ENCODE peak calls at places on chromosomes 11 and 22, in nine cellular contexts. One of them, this sample, is unnamed.

GRCh38 chr11:14015711-14016110 is 53.2 kb downstream of the SPON1 start:
- DNase-seq in CD4-positive, alpha-beta memory T cell: no peak
- DNase-seq in pancreas: peak; percentile 29
- DNase-seq in sciatic nerve: no peak
- DNase-seq in HFFc6: no peak
- DNase-seq in amygdala: no peak
- DNase-seq in neural crest cell: no peak
- DNase-seq in substantia nigra: no peak
- DNase-seq in activated naive CD4-positive, alpha-beta T cell: no peak
- DNase-seq in this sample: no peak

GRCh38 chr22:32233091-32233490 is 22.1 kb downstream of the SLC5A4 start:
- DNase-seq in CD4-positive, alpha-beta memory T cell: no peak
- DNase-seq in pancreas: no peak
- DNase-seq in sciatic nerve: no peak
- DNase-seq in HFFc6: no peak
- DNase-seq in amygdala: no peak
- DNase-seq in neural crest cell: no peak
- DNase-seq in substantia nigra: no peak
- DNase-seq in activated naive CD4-positive, alpha-beta T cell: no peak
- DNase-seq in this sample: no peak

GRCh38 chr11:117187007-117187406 is 8.5 kb downstream of the SIDT2 start:
- DNase-seq in CD4-positive, alpha-beta memory T cell: no peak
- DNase-seq in pancreas: peak; percentile 10
- DNase-seq in sciatic nerve: peak; percentile 47
- DNase-seq in HFFc6: no peak
- DNase-seq in amygdala: no peak
- DNase-seq in neural crest cell: no peak
- DNase-seq in substantia nigra: no peak
- DNase-seq in activated naive CD4-positive, alpha-beta T cell: no peak
- DNase-seq in this sample: peak; percentile 9

GRCh38 chr11:18115360-18116127 is 9.7 kb upstream of the SAAL1 start:
- DNase-seq in CD4-positive, alpha-beta memory T cell: peak; percentile 60
- DNase-seq in pancreas: peak; percentile 69
- DNase-seq in sciatic nerve: peak; percentile 68
- DNase-seq in HFFc6: peak; percentile 47
- DNase-seq in amygdala: peak; percentile 1
- DNase-seq in neural crest cell: peak; percentile 64
- DNase-seq in substantia nigra: peak; percentile 48
- DNase-seq in activated naive CD4-positive, alpha-beta T cell: peak; percentile 39
- DNase-seq in this sample: peak; percentile 31

GRCh38 chr11:68010058-68011041 is at the start of gene ALDH3B1:
- DNase-seq in CD4-positive, alpha-beta memory T cell: no peak
- DNase-seq in pancreas: peak; percentile 88
- DNase-seq in sciatic nerve: peak; percentile 94
- DNase-seq in HFFc6: peak; percentile 85
- DNase-seq in amygdala: peak; percentile 68
- DNase-seq in neural crest cell: no peak
- DNase-seq in substantia nigra: peak; percentile 83
- DNase-seq in activated naive CD4-positive, alpha-beta T cell: no peak
- DNase-seq in this sample: peak; percentile 84

GRCh38 chr11:60957188-60957587 is 5.2 kb upstream of the SLC15A3 start:
- DNase-seq in CD4-positive, alpha-beta memory T cell: no peak
- DNase-seq in pancreas: no peak
- DNase-seq in sciatic nerve: no peak
- DNase-seq in HFFc6: peak; percentile 28
- DNase-seq in amygdala: no peak
- DNase-seq in neural crest cell: no peak
- DNase-seq in substantia nigra: no peak
- DNase-seq in activated naive CD4-positive, alpha-beta T cell: no peak
- DNase-seq in this sample: no peak

GRCh38 chr11:17298302-17298701 is 21.8 kb downstream of the NUCB2 start:
- DNase-seq in CD4-positive, alpha-beta memory T cell: no peak
- DNase-seq in pancreas: no peak
- DNase-seq in sciatic nerve: no peak
- DNase-seq in HFFc6: no peak
- DNase-seq in amygdala: no peak
- DNase-seq in neural crest cell: no peak
- DNase-seq in substantia nigra: no peak
- DNase-seq in activated naive CD4-positive, alpha-beta T cell: no peak
- DNase-seq in this sample: no peak

GRCh38 chr11:59429924-59430516 is 3.8 kb upstream of the OR5A2 start:
- DNase-seq in CD4-positive, alpha-beta memory T cell: peak; percentile 57
- DNase-seq in pancreas: peak; percentile 42
- DNase-seq in sciatic nerve: no peak
- DNase-seq in HFFc6: peak; percentile 43
- DNase-seq in amygdala: no peak
- DNase-seq in neural crest cell: peak; percentile 52
- DNase-seq in substantia nigra: no peak
- DNase-seq in activated naive CD4-positive, alpha-beta T cell: no peak
- DNase-seq in this sample: no peak

GRCh38 chr22:49948573-49948957 is 12.0 kb upstream of the PIM3 start:
- DNase-seq in CD4-positive, alpha-beta memory T cell: no peak
- DNase-seq in pancreas: no peak
- DNase-seq in sciatic nerve: no peak
- DNase-seq in HFFc6: no peak
- DNase-seq in amygdala: no peak
- DNase-seq in neural crest cell: no peak
- DNase-seq in substantia nigra: no peak
- DNase-seq in activated naive CD4-positive, alpha-beta T cell: no peak
- DNase-seq in this sample: no peak

GRCh38 chr11:78450866-78451265 is 33.2 kb upstream of the GAB2 start:
- DNase-seq in CD4-positive, alpha-beta memory T cell: no peak
- DNase-seq in pancreas: no peak
- DNase-seq in sciatic nerve: no peak
- DNase-seq in HFFc6: no peak
- DNase-seq in amygdala: no peak
- DNase-seq in neural crest cell: no peak
- DNase-seq in substantia nigra: no peak
- DNase-seq in activated naive CD4-positive, alpha-beta T cell: no peak
- DNase-seq in this sample: no peak

GRCh38 chr22:46147471-46148267 is 2.7 kb upstream of the PPARA start:
- DNase-seq in CD4-positive, alpha-beta memory T cell: no peak
- DNase-seq in pancreas: peak; percentile 18
- DNase-seq in sciatic nerve: peak; percentile 64
- DNase-seq in HFFc6: no peak
- DNase-seq in amygdala: no peak
- DNase-seq in neural crest cell: no peak
- DNase-seq in substantia nigra: no peak
- DNase-seq in activated naive CD4-positive, alpha-beta T cell: no peak
- DNase-seq in this sample: peak; percentile 13

GRCh38 chr11:86183694-86184093 is 60.9 kb upstream of the EED start:
- DNase-seq in CD4-positive, alpha-beta memory T cell: no peak
- DNase-seq in pancreas: no peak
- DNase-seq in sciatic nerve: no peak
- DNase-seq in HFFc6: peak; percentile 30
- DNase-seq in amygdala: no peak
- DNase-seq in neural crest cell: no peak
- DNase-seq in substantia nigra: no peak
- DNase-seq in activated naive CD4-positive, alpha-beta T cell: no peak
- DNase-seq in this sample: no peak

GRCh38 chr11:15493921-15494630 is 379.4 kb downstream of the INSC start:
- DNase-seq in CD4-positive, alpha-beta memory T cell: no peak
- DNase-seq in pancreas: peak; percentile 15
- DNase-seq in sciatic nerve: no peak
- DNase-seq in HFFc6: no peak
- DNase-seq in amygdala: no peak
- DNase-seq in neural crest cell: no peak
- DNase-seq in substantia nigra: no peak
- DNase-seq in activated naive CD4-positive, alpha-beta T cell: no peak
- DNase-seq in this sample: no peak

GRCh38 chr11:119126675-119127268 is 5.4 kb downstream of the HINFP start:
- DNase-seq in CD4-positive, alpha-beta memory T cell: no peak
- DNase-seq in pancreas: no peak
- DNase-seq in sciatic nerve: no peak
- DNase-seq in HFFc6: no peak
- DNase-seq in amygdala: no peak
- DNase-seq in neural crest cell: no peak
- DNase-seq in substantia nigra: no peak
- DNase-seq in activated naive CD4-positive, alpha-beta T cell: no peak
- DNase-seq in this sample: no peak

GRCh38 chr11:75380716-75381420 is 18.4 kb upstream of the RPS3 start:
- DNase-seq in CD4-positive, alpha-beta memory T cell: no peak
- DNase-seq in pancreas: peak; percentile 38
- DNase-seq in sciatic nerve: no peak
- DNase-seq in HFFc6: no peak
- DNase-seq in amygdala: no peak
- DNase-seq in neural crest cell: no peak
- DNase-seq in substantia nigra: no peak
- DNase-seq in activated naive CD4-positive, alpha-beta T cell: no peak
- DNase-seq in this sample: no peak

This sample was measured in uterus.